ENCODE peak calls at places on chromosomes 5 and 9, in four cellular contexts. G, U, A and X are unnamed samples.

GRCh38 chr9:91289244-91289643 is 72.5 kb downstream of the AUH start:
- DNase-seq in G (no peak), U (no peak), A (no peak), X (no peak)

GRCh38 chr9:20854444-20854843 is 170.4 kb downstream of the FOCAD start:
- DNase-seq in G (no peak), U (no peak), A (peak), X (no peak)

GRCh38 chr5:1059884-1060263 is 51.3 kb downstream of the NKD2 start:
- DNase-seq in G (no peak), U (no peak), A (no peak), X (no peak)

GRCh38 chr5:42808888-42809611 is 2.6 kb downstream of the SELENOP start:
- DNase-seq in G (no peak), U (no peak), A (no peak), X (no peak)

GRCh38 chr5:135271533-135272310 is 127.3 kb downstream of the MACROH2A1 start:
- DNase-seq in G (no peak), U (no peak), A (no peak), X (no peak)

GRCh38 chr5:141816598-141817399 is 61.4 kb downstream of the PCDH1 start:
- DNase-seq in G (no peak), U (no peak), A (no peak), X (no peak)

GRCh38 chr9:82489579-82489915 is 501.0 kb downstream of the SPATA31D1 start:
- DNase-seq in G (no peak), U (no peak), A (no peak), X (no peak)

GRCh38 chr5:43174586-43174985 is 17.4 kb upstream of the NIM1K start:
- DNase-seq in G (no peak), U (no peak), A (no peak), X (no peak)

GRCh38 chr5:148312159-148312558 is at the start of gene SPINK7:
- DNase-seq in G (no peak), U (no peak), A (no peak), X (no peak)